ENCODE peak calls at places on chromosomes 6 and 20, in seven cellular contexts. R is endothelial cell, S is cardiac muscle cell, Z is neural crest cell, T is Calu3, V is Peyer's patch, M is AG04450. X is an unnamed sample.

GRCh38 chr6:11852061-11852619 is 73.5 kb upstream of the ADTRP start:
- DNase-seq in R (no peak), S (no peak), Z (no peak), T (no peak), V (no peak), M (no peak), X (no peak)

GRCh38 chr20:8423482-8423881 is 291.4 kb downstream of the PLCB1 start:
- DNase-seq in R (no peak), S (no peak), Z (no peak), T (no peak), V (no peak), M (no peak), X (no peak)

GRCh38 chr6:49576618-49577017 is 26.1 kb downstream of the C6orf141 start:
- DNase-seq in R (no peak), S (no peak), Z (no peak), T (no peak), V (no peak), M (no peak), X (no peak)

GRCh38 chr6:108619431-108620197 is 58.9 kb downstream of the FOXO3 start:
- DNase-seq in R (no peak), S (no peak), Z (no peak), T (no peak), V (no peak), M (no peak), X (no peak)

GRCh38 chr6:155887431-155887830 is 431.8 kb upstream of the NOX3 start:
- DNase-seq in R (no peak), S (no peak), Z (no peak), T (no peak), V (no peak), M (no peak), X (no peak)

GRCh38 chr6:108526739-108527174 is 34.0 kb upstream of the FOXO3 start:
- DNase-seq in R (no peak), S (peak), Z (no peak), T (no peak), V (no peak), M (peak), X (no peak)

GRCh38 chr20:61918548-61918947 is 147.1 kb downstream of the TAF4 start:
- DNase-seq in R (no peak), S (no peak), Z (no peak), T (no peak), V (no peak), M (no peak), X (no peak)

GRCh38 chr6:113855500-113856010 is 1.6 kb upstream of the MARCKS start:
- DNase-seq in R (peak), S (peak), Z (peak), T (peak), V (peak), M (no peak), X (peak)

GRCh38 chr20:14538433-14538832 is 201.0 kb upstream of the FLRT3 start:
- DNase-seq in R (no peak), S (no peak), Z (no peak), T (no peak), V (no peak), M (no peak), X (no peak)

GRCh38 chr6:18263561-18264337 is 581 bp downstream of the DEK start:
- DNase-seq in R (peak), S (peak), Z (no peak), T (peak), V (peak), M (no peak), X (peak)

GRCh38 chr20:38108438-38109024 is 56.5 kb downstream of the TGM2 start:
- DNase-seq in R (no peak), S (peak), Z (no peak), T (no peak), V (no peak), M (no peak), X (no peak)

GRCh38 chr6:139308284-139308916 is 16.6 kb upstream of the TXLNB start:
- DNase-seq in R (no peak), S (no peak), Z (no peak), T (no peak), V (no peak), M (no peak), X (no peak)

GRCh38 chr6:26743157-26743821 is 83.7 kb upstream of the ZNF322 start:
- DNase-seq in R (peak), S (peak), Z (no peak), T (no peak), V (no peak), M (no peak), X (no peak)

GRCh38 chr20:56187791-56188190 is 60.7 kb upstream of the MC3R start:
- DNase-seq in R (no peak), S (no peak), Z (no peak), T (no peak), V (no peak), M (no peak), X (no peak)

GRCh38 chr6:37554480-37554819 is 54.8 kb upstream of the CCDC167 start:
- DNase-seq in R (no peak), S (no peak), Z (no peak), T (peak), V (no peak), M (no peak), X (no peak)

GRCh38 chr6:55448446-55448845 is 121.2 kb downstream of the GFRAL start:
- DNase-seq in R (no peak), S (no peak), Z (no peak), T (no peak), V (no peak), M (no peak), X (no peak)

GRCh38 chr6:57162516-57162915 is 9.6 kb upstream of the BAG2 start:
- DNase-seq in R (no peak), S (no peak), Z (no peak), T (no peak), V (no peak), M (no peak), X (no peak)

GRCh38 chr20:37265152-37265551 is 3.5 kb upstream of the GHRH start:
- DNase-seq in R (no peak), S (no peak), Z (no peak), T (no peak), V (no peak), M (no peak), X (no peak)

GRCh38 chr20:20083796-20084195 is 31.5 kb downstream of the CFAP61 start:
- DNase-seq in R (no peak), S (peak), Z (no peak), T (no peak), V (no peak), M (no peak), X (no peak)

GRCh38 chr20:60976139-60976538 is 275.9 kb upstream of the CDH4 start:
- DNase-seq in R (no peak), S (no peak), Z (no peak), T (no peak), V (no peak), M (no peak), X (no peak)

GRCh38 chr6:47924001-47924400 is 142.2 kb downstream of the OPN5 start:
- DNase-seq in R (no peak), S (no peak), Z (no peak), T (no peak), V (no peak), M (no peak), X (no peak)

GRCh38 chr6:22024973-22025467 is 271.8 kb downstream of the PRL start:
- DNase-seq in R (no peak), S (no peak), Z (no peak), T (no peak), V (no peak), M (no peak), X (no peak)

GRCh38 chr20:38883081-38883980 is 42.9 kb upstream of the FAM83D start:
- DNase-seq in R (no peak), S (no peak), Z (no peak), T (no peak), V (peak), M (no peak), X (peak)

GRCh38 chr6:38646166-38646565 is 6.4 kb upstream of the BTBD9 start:
- DNase-seq in R (no peak), S (no peak), Z (no peak), T (no peak), V (no peak), M (no peak), X (no peak)

GRCh38 chr6:134389129-134389528 is 71.2 kb upstream of the SGK1 start:
- DNase-seq in R (no peak), S (no peak), Z (no peak), T (no peak), V (no peak), M (no peak), X (no peak)

GRCh38 chr6:73451166-73452106 is 661 bp downstream of the CGAS start:
- DNase-seq in R (peak), S (peak), Z (peak), T (peak), V (peak), M (no peak), X (peak)

GRCh38 chr20:38550274-38550673 is 30.7 kb upstream of the ADIG start:
- DNase-seq in R (no peak), S (no peak), Z (no peak), T (no peak), V (no peak), M (no peak), X (no peak)

GRCh38 chr6:166556336-166556735 is 30.1 kb downstream of the RAMACL start:
- DNase-seq in R (no peak), S (no peak), Z (no peak), T (no peak), V (no peak), M (no peak), X (no peak)

GRCh38 chr6:99993533-99994251 is at the start of gene MCHR2:
- DNase-seq in R (peak), S (peak), Z (no peak), T (no peak), V (no peak), M (no peak), X (no peak)

GRCh38 chr20:63253438-63254236 is 626 bp downstream of the NKAIN4 start:
- DNase-seq in R (peak), S (peak), Z (peak), T (no peak), V (no peak), M (no peak), X (no peak)

GRCh38 chr6:133418108-133418507 is 177.0 kb downstream of the EYA4 start:
- DNase-seq in R (no peak), S (no peak), Z (no peak), T (no peak), V (no peak), M (no peak), X (no peak)

GRCh38 chr6:24126586-24127192 is 674 bp downstream of the NRSN1 start:
- DNase-seq in R (peak), S (peak), Z (peak), T (peak), V (no peak), M (no peak), X (no peak)

GRCh38 chr6:169669147-169669546 is 32.7 kb downstream of the WDR27 start:
- DNase-seq in R (no peak), S (no peak), Z (no peak), T (no peak), V (no peak), M (no peak), X (no peak)

GRCh38 chr6:89045585-89045984 is 35.0 kb upstream of the PNRC1 start:
- DNase-seq in R (no peak), S (no peak), Z (no peak), T (no peak), V (no peak), M (no peak), X (no peak)

GRCh38 chr6:135909737-135910387 is 58.4 kb downstream of the PDE7B start:
- DNase-seq in R (peak), S (peak), Z (peak), T (peak), V (peak), M (no peak), X (no peak)

GRCh38 chr20:63811491-63811875 is 19.6 kb downstream of the ZBTB46 start:
- DNase-seq in R (no peak), S (no peak), Z (no peak), T (no peak), V (no peak), M (no peak), X (no peak)

GRCh38 chr6:42200035-42200434 is 5.3 kb upstream of the GUCA1B start:
- DNase-seq in R (no peak), S (no peak), Z (no peak), T (no peak), V (no peak), M (peak), X (no peak)

GRCh38 chr20:43658068-43658722 is 8.7 kb upstream of the MYBL2 start:
- DNase-seq in R (no peak), S (no peak), Z (no peak), T (peak), V (no peak), M (no peak), X (peak)
- TF ChIP-seq CTCF in R (no peak), S (no peak), Z (peak), T (no peak), V (peak), M (peak), X (no peak)

DNA sequence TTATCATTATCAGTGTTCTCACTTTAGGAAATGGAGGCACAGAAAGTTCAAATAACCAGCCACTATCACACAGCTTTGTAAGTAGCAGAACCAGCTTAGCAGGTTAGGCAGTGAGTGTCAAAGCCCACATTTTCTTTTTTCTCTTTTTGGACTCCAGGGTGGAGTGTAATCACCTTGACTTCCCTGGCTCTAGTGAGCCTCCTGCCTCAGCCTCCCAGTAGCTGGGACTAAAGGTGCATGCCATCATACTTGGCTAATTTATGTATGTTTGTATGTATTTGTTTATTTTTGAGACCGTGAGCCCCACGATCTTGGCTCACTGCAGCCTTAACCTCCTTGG is 7.8 kb upstream of the NCOA3 start:
- DNase-seq in R (no peak), S (no peak), Z (no peak), T (peak), V (no peak), M (no peak), X (no peak)
- TF ChIP-seq CTCF in R (no peak), S (no peak), Z (no peak), T (no peak), V (no peak), M (no peak), X (no peak)

GRCh38 chr6:14210663-14211595 is 93.4 kb downstream of the CD83 start:
- DNase-seq in R (peak), S (peak), Z (peak), T (peak), V (peak), M (peak), X (peak)
- TF ChIP-seq CTCF in R (peak), S (peak), Z (peak), T (peak), V (peak), M (peak), X (no peak)

GRCh38 chr6:35543459-35544193 is 30.9 kb upstream of the TULP1 start:
- DNase-seq in R (no peak), S (no peak), Z (no peak), T (no peak), V (no peak), M (no peak), X (peak)

GRCh38 chr6:35534396-35535170 is 21.9 kb upstream of the TULP1 start:
- DNase-seq in R (no peak), S (no peak), Z (no peak), T (no peak), V (no peak), M (no peak), X (no peak)

GRCh38 chr6:35544748-35545361 is 32.2 kb upstream of the TULP1 start:
- DNase-seq in R (no peak), S (no peak), Z (no peak), T (no peak), V (no peak), M (no peak), X (peak)

DNA sequence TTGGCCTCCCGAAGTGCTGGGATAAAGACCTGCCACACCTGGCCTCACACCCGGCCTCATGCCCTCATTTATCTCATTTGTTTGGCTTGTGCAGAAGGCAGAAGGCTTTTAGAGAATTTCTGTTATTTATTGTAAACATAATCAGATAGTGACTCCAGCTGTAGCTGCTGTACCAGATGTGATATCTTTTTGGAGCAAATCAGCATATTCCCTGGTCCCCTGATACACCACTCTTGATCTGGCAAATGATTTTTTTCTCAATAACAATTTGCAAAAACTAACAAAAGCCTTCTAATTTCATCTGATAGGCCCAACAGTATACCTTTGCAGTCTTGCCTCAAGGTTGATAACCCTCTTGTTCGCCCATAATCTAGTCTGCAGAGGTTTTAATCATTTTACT is 26.5 kb upstream of the TULP1 start:
- DNase-seq in R (no peak), S (no peak), Z (no peak), T (no peak), V (no peak), M (no peak), X (no peak)
- TF ChIP-seq CTCF in R (no peak), S (no peak), Z (no peak), T (no peak), V (no peak), M (no peak), X (no peak)

GRCh38 chr6:142301421-142302391 is at the start of gene ADGRG6:
- DNase-seq in R (peak), S (peak), Z (peak), T (peak), V (no peak), M (no peak), X (peak)
- TF ChIP-seq CTCF in R (no peak), S (peak), Z (peak), T (no peak), V (peak), M (no peak), X (no peak)

X was measured in spleen.